ENCODE peak calls at places on chromosomes 12 and 14, in five cellular contexts. One of them, this sample, is unnamed.

GRCh38 chr14:65255029-65255545 is 152.8 kb upstream of the MAX start:
- DNase-seq in left lung: no peak
- DNase-seq in GM03348: peak; percentile 35
- DNase-seq in Calu3: peak; percentile 59
- DNase-seq in RPMI8226: no peak
- DNase-seq in this sample: no peak

GRCh38 chr12:79818856-79819255 is 116.0 kb downstream of the PPP1R12A start:
- DNase-seq in left lung: no peak
- DNase-seq in GM03348: no peak
- DNase-seq in Calu3: no peak
- DNase-seq in RPMI8226: no peak
- DNase-seq in this sample: no peak

GRCh38 chr12:105835505-105835904 is 303.2 kb downstream of the NUAK1 start:
- DNase-seq in left lung: no peak
- DNase-seq in GM03348: no peak
- DNase-seq in Calu3: no peak
- DNase-seq in RPMI8226: no peak
- DNase-seq in this sample: no peak

GRCh38 chr14:19917955-19918518 is 2.4 kb upstream of the OR4K5 start:
- DNase-seq in left lung: no peak
- DNase-seq in GM03348: no peak
- DNase-seq in Calu3: no peak
- DNase-seq in RPMI8226: no peak
- DNase-seq in this sample: no peak

GRCh38 chr14:66804141-66804540 is 296.2 kb downstream of the GPHN start:
- DNase-seq in left lung: no peak
- DNase-seq in GM03348: no peak
- DNase-seq in Calu3: no peak
- DNase-seq in RPMI8226: no peak
- DNase-seq in this sample: no peak

GRCh38 chr12:124617615-124618014 is 50.2 kb upstream of the NCOR2 start:
- DNase-seq in left lung: no peak
- DNase-seq in GM03348: no peak
- DNase-seq in Calu3: no peak
- DNase-seq in RPMI8226: no peak
- DNase-seq in this sample: no peak

GRCh38 chr14:56244138-56244789 is 126.1 kb downstream of the PELI2 start:
- DNase-seq in left lung: no peak
- DNase-seq in GM03348: peak; percentile 74
- DNase-seq in Calu3: no peak
- DNase-seq in RPMI8226: no peak
- DNase-seq in this sample: no peak

GRCh38 chr12:124800506-124800905 is 63.2 kb downstream of the SCARB1 start:
- DNase-seq in left lung: no peak
- DNase-seq in GM03348: no peak
- DNase-seq in Calu3: no peak
- DNase-seq in RPMI8226: no peak
- DNase-seq in this sample: no peak

GRCh38 chr12:112759786-112760185 is 31.8 kb upstream of the RPH3A start:
- DNase-seq in left lung: no peak
- DNase-seq in GM03348: no peak
- DNase-seq in Calu3: peak; percentile 46
- DNase-seq in RPMI8226: no peak
- DNase-seq in this sample: no peak

GRCh38 chr12:12561305-12562015 is 1.2 kb downstream of the DUSP16 start:
- DNase-seq in left lung: peak; percentile 51
- DNase-seq in GM03348: peak; percentile 66
- DNase-seq in Calu3: peak; percentile 55
- DNase-seq in RPMI8226: peak; percentile 64
- DNase-seq in this sample: peak; percentile 50

GRCh38 chr14:53458368-53458814 is 305.3 kb upstream of the DDHD1 start:
- DNase-seq in left lung: no peak
- DNase-seq in GM03348: peak; percentile 54
- DNase-seq in Calu3: no peak
- DNase-seq in RPMI8226: no peak
- DNase-seq in this sample: no peak

GRCh38 chr12:15599266-15600037 is 189.7 kb downstream of the EPS8 start:
- DNase-seq in left lung: no peak
- DNase-seq in GM03348: peak; percentile 27
- DNase-seq in Calu3: peak; percentile 13
- DNase-seq in RPMI8226: peak; percentile 6
- DNase-seq in this sample: no peak

GRCh38 chr12:98401427-98401826 is 114.0 kb upstream of the TMPO start:
- DNase-seq in left lung: no peak
- DNase-seq in GM03348: no peak
- DNase-seq in Calu3: peak; percentile 26
- DNase-seq in RPMI8226: peak; percentile 51
- DNase-seq in this sample: no peak

GRCh38 chr12:80325167-80325959 is 118.7 kb upstream of the PTPRQ start:
- DNase-seq in left lung: no peak
- DNase-seq in GM03348: peak; percentile 4
- DNase-seq in Calu3: no peak
- DNase-seq in RPMI8226: no peak
- DNase-seq in this sample: no peak

GRCh38 chr14:81222694-81223093 is 1.9 kb upstream of the GTF2A1 start:
- DNase-seq in left lung: no peak
- DNase-seq in GM03348: no peak
- DNase-seq in Calu3: peak; percentile 10
- DNase-seq in RPMI8226: no peak
- DNase-seq in this sample: no peak

GRCh38 chr14:36420288-36420687 is 99.7 kb downstream of the NKX2-1 start:
- DNase-seq in left lung: no peak
- DNase-seq in GM03348: no peak
- DNase-seq in Calu3: no peak
- DNase-seq in RPMI8226: no peak
- DNase-seq in this sample: no peak

GRCh38 chr14:97578982-97579381 is 781.8 kb downstream of the VRK1 start:
- DNase-seq in left lung: no peak
- DNase-seq in GM03348: no peak
- DNase-seq in Calu3: no peak
- DNase-seq in RPMI8226: no peak
- DNase-seq in this sample: no peak

GRCh38 chr14:99460793-99461192 is 19.9 kb downstream of the SETD3 start:
- DNase-seq in left lung: no peak
- DNase-seq in GM03348: no peak
- DNase-seq in Calu3: no peak
- DNase-seq in RPMI8226: no peak
- DNase-seq in this sample: no peak

GRCh38 chr14:94123868-94124267 is 5.5 kb downstream of the IFI27L2 start:
- DNase-seq in left lung: no peak
- DNase-seq in GM03348: no peak
- DNase-seq in Calu3: no peak
- DNase-seq in RPMI8226: no peak
- DNase-seq in this sample: no peak

GRCh38 chr12:46456356-46457334 is 84.1 kb upstream of the SLC38A2 start:
- DNase-seq in left lung: no peak
- DNase-seq in GM03348: no peak
- DNase-seq in Calu3: no peak
- DNase-seq in RPMI8226: no peak
- DNase-seq in this sample: no peak

GRCh38 chr14:36512585-36513003 is 7.4 kb downstream of the NKX2-1 start:
- DNase-seq in left lung: no peak
- DNase-seq in GM03348: no peak
- DNase-seq in Calu3: no peak
- DNase-seq in RPMI8226: no peak
- DNase-seq in this sample: no peak

GRCh38 chr12:68455676-68456345 is 123.6 kb upstream of the MDM1 start:
- DNase-seq in left lung: no peak
- DNase-seq in GM03348: no peak
- DNase-seq in Calu3: no peak
- DNase-seq in RPMI8226: no peak
- DNase-seq in this sample: no peak

GRCh38 chr14:74255281-74255680 is 16.0 kb downstream of the VSX2 start:
- DNase-seq in left lung: no peak
- DNase-seq in GM03348: no peak
- DNase-seq in Calu3: no peak
- DNase-seq in RPMI8226: no peak
- DNase-seq in this sample: no peak

GRCh38 chr14:101064718-101065117 is 161.2 kb upstream of the RTL1 start:
- DNase-seq in left lung: peak; percentile 6
- DNase-seq in GM03348: no peak
- DNase-seq in Calu3: no peak
- DNase-seq in RPMI8226: no peak
- DNase-seq in this sample: no peak

GRCh38 chr12:52404951-52405350 is 1.2 kb downstream of the KRT82 start:
- DNase-seq in left lung: no peak
- DNase-seq in GM03348: no peak
- DNase-seq in Calu3: no peak
- DNase-seq in RPMI8226: no peak
- DNase-seq in this sample: no peak

GRCh38 chr12:21828111-21828775 is 53.7 kb upstream of the KCNJ8 start:
- DNase-seq in left lung: no peak
- DNase-seq in GM03348: no peak
- DNase-seq in Calu3: no peak
- DNase-seq in RPMI8226: no peak
- DNase-seq in this sample: no peak

GRCh38 chr12:131865196-131865875 is 29.1 kb upstream of the ULK1 start:
- DNase-seq in left lung: no peak
- DNase-seq in GM03348: no peak
- DNase-seq in Calu3: peak; percentile 70
- DNase-seq in RPMI8226: no peak
- DNase-seq in this sample: no peak

GRCh38 chr12:19780460-19780859 is 341.2 kb downstream of the AEBP2 start:
- DNase-seq in left lung: no peak
- DNase-seq in GM03348: no peak
- DNase-seq in Calu3: no peak
- DNase-seq in RPMI8226: no peak
- DNase-seq in this sample: no peak

GRCh38 chr12:49922349-49923034 is 18.8 kb upstream of the FAIM2 start:
- DNase-seq in left lung: no peak
- DNase-seq in GM03348: no peak
- DNase-seq in Calu3: no peak
- DNase-seq in RPMI8226: peak; percentile 34
- DNase-seq in this sample: no peak

GRCh38 chr12:62714409-62715075 is 220.4 kb downstream of the PPM1H start:
- DNase-seq in left lung: no peak
- DNase-seq in GM03348: no peak
- DNase-seq in Calu3: no peak
- DNase-seq in RPMI8226: no peak
- DNase-seq in this sample: no peak

GRCh38 chr14:24861083-24861630 is 188.8 kb downstream of the STXBP6 start:
- DNase-seq in left lung: no peak
- DNase-seq in GM03348: peak; percentile 45
- DNase-seq in Calu3: peak; percentile 33
- DNase-seq in RPMI8226: no peak
- DNase-seq in this sample: no peak

GRCh38 chr12:65598688-65599087 is 225.6 kb upstream of the HMGA2 start:
- DNase-seq in left lung: no peak
- DNase-seq in GM03348: no peak
- DNase-seq in Calu3: no peak
- DNase-seq in RPMI8226: no peak
- DNase-seq in this sample: no peak